ENCODE peak calls at places on chromosome 19, in four cellular contexts. X is PC-9, Q is gastrocnemius medialis, F is cardiac fibroblast. L is an unnamed sample.

GRCh38 chr19:36222503-36222902 is 7.6 kb downstream of the ZNF146 start:
- DNase-seq in X (no peak), Q (no peak), F (no peak), L (no peak)

GRCh38 chr19:16235811-16236710 is 38.4 kb downstream of the AP1M1 start:
- DNase-seq in X (no peak), Q (no peak), F (no peak), L (no peak)

GRCh38 chr19:40735003-40735771 is 15.1 kb downstream of the ACTMAP start:
- DNase-seq in X (no peak), Q (no peak), F (no peak), L (no peak)

GRCh38 chr19:1754651-1755466 is 1.6 kb downstream of the ONECUT3 start:
- DNase-seq in X (no peak), Q (no peak), F (no peak), L (no peak)

GRCh38 chr19:31350033-31350692 is 927 bp upstream of the TSHZ3 start:
- DNase-seq in X (no peak), Q (no peak), F (peak), L (no peak)

GRCh38 chr19:16206637-16207036 is 8.9 kb downstream of the AP1M1 start:
- DNase-seq in X (no peak), Q (no peak), F (no peak), L (no peak)

GRCh38 chr19:36489920-36490415 is 607 bp upstream of the ZNF566 start:
- DNase-seq in X (peak), Q (no peak), F (peak), L (no peak)

GRCh38 chr19:51129716-51130115 is 5.0 kb downstream of the SIGLEC9 start:
- DNase-seq in X (no peak), Q (no peak), F (no peak), L (no peak)

GRCh38 chr19:18896421-18896841 is 473 bp upstream of the CERS1 start:
- DNase-seq in X (no peak), Q (no peak), F (no peak), L (no peak)

GRCh38 chr19:24040621-24041020 is 46.4 kb upstream of the ZNF254 start:
- DNase-seq in X (no peak), Q (no peak), F (no peak), L (no peak)

GRCh38 chr19:1366899-1367870 is 16.5 kb upstream of the NDUFS7 start:
- DNase-seq in X (no peak), Q (no peak), F (no peak), L (no peak)

GRCh38 chr19:812049-812816 is 9.5 kb downstream of the PLPPR3 start:
- DNase-seq in X (no peak), Q (no peak), F (no peak), L (no peak)

GRCh38 chr19:38970664-38971532 is 4.6 kb downstream of the FBXO17 start:
- DNase-seq in X (no peak), Q (no peak), F (no peak), L (no peak)

GRCh38 chr19:38142176-38143035 is 81.6 kb downstream of the DPF1 start:
- DNase-seq in X (no peak), Q (peak), F (peak), L (peak)

GRCh38 chr19:1046117-1046626 is 6.3 kb downstream of the ABCA7 start:
- DNase-seq in X (no peak), Q (no peak), F (no peak), L (no peak)

GRCh38 chr19:19748249-19748938 is 15.5 kb upstream of the ZNF14 start:
- DNase-seq in X (no peak), Q (no peak), F (no peak), L (no peak)

GRCh38 chr19:2885736-2886135 is 15.0 kb upstream of the ZNF57 start:
- DNase-seq in X (no peak), Q (no peak), F (no peak), L (no peak)

GRCh38 chr19:38336638-38337359 is 1.2 kb downstream of the CATSPERG start:
- DNase-seq in X (peak), Q (peak), F (peak), L (peak)

GRCh38 chr19:917323-918151 is at the start of gene KISS1R:
- DNase-seq in X (no peak), Q (no peak), F (peak), L (no peak)

GRCh38 chr19:19402656-19403372 is 2.7 kb upstream of the GATAD2A start:
- DNase-seq in X (no peak), Q (no peak), F (peak), L (peak)

GRCh38 chr19:45906221-45906620 is 3.8 kb upstream of the MYPOP start:
- DNase-seq in X (peak), Q (no peak), F (peak), L (peak)

GRCh38 chr19:35753634-35754364 is 3.0 kb downstream of the HSPB6 start:
- DNase-seq in X (no peak), Q (no peak), F (no peak), L (no peak)

GRCh38 chr19:23983406-23983805 is 68.7 kb downstream of the ZNF726 start:
- DNase-seq in X (peak), Q (no peak), F (no peak), L (no peak)

GRCh38 chr19:16626796-16627193 is 1.2 kb downstream of the MED26 start:
- DNase-seq in X (no peak), Q (no peak), F (no peak), L (no peak)

GRCh38 chr19:18023596-18024212 is 15.7 kb downstream of the ARRDC2 start:
- DNase-seq in X (no peak), Q (peak), F (peak), L (no peak)

GRCh38 chr19:38032151-38032550 is 125.1 kb downstream of the SIPA1L3 start:
- DNase-seq in X (no peak), Q (no peak), F (peak), L (no peak)

GRCh38 chr19:18796239-18796638 is 5.1 kb upstream of the COMP start:
- DNase-seq in X (peak), Q (no peak), F (no peak), L (no peak)

GRCh38 chr19:45779231-45780145 is 2.8 kb downstream of the DMPK start:
- DNase-seq in X (no peak), Q (peak), F (peak), L (peak)

GRCh38 chr19:38686530-38686888 is 39.1 kb downstream of the ACTN4 start:
- DNase-seq in X (no peak), Q (no peak), F (no peak), L (no peak)

GRCh38 chr19:17847538-17848366 is at the start of gene JAK3:
- DNase-seq in X (no peak), Q (no peak), F (peak), L (no peak)

GRCh38 chr19:2476451-2477140 is 669 bp downstream of the GADD45B start:
- DNase-seq in X (peak), Q (peak), F (peak), L (peak)

GRCh38 chr19:47002853-47003610 is 16.6 kb upstream of the NPAS1 start:
- DNase-seq in X (no peak), Q (no peak), F (no peak), L (no peak)

GRCh38 chr19:28501979-28502378 is 711.0 kb downstream of the UQCRFS1 start:
- DNase-seq in X (no peak), Q (no peak), F (no peak), L (no peak)
- TF ChIP-seq CTCF in X (no peak), Q (no peak), F (no peak), L (no peak)

GRCh38 chr19:10549733-10550132 is 6.0 kb downstream of the ATG4D start:
- DNase-seq in X (no peak), Q (no peak), F (no peak), L (no peak)

GRCh38 chr19:10550336-10550735 is 6.6 kb downstream of the ATG4D start:
- DNase-seq in X (no peak), Q (no peak), F (no peak), L (no peak)

GRCh38 chr19:10553087-10553667 is 9.5 kb downstream of the ATG4D start:
- DNase-seq in X (no peak), Q (no peak), F (no peak), L (no peak)

GRCh38 chr19:10552596-10553053 is 8.9 kb downstream of the ATG4D start:
- DNase-seq in X (no peak), Q (no peak), F (peak), L (peak)

DNA sequence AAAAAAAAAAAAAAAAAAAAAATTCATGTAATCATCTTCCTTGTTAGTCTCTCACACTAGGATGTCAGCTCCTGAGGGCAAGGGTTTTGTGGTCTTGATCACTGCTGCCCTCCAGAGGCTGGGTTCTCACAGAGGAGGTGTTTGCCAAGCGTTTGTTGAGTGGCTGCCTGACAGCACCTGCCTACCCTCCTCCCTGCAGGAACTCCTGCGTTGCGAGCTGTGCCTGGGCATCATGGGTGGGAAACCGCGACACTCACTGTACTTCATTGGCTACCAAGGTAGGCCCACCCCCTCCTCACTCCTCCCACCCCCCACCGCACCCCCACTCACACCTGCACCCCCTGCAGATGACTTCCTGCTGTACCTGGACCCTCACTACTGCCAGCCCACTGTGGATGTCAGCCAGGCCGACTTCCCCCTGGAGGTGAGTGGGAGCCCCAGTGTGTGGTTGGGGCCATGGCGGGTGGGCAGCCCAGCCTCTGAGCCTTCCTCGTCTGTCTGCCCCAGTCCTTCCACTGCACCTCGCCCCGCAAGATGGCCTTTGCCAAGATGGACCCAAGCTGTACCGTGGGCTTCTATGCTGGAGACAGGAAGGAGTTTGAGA is 8.1 kb downstream of the ATG4D start:
- DNase-seq in X (peak), Q (no peak), F (peak), L (peak)
- TF ChIP-seq CTCF in X (peak), Q (no peak), F (peak), L (peak)

GRCh38 chr19:49692102-49692599 is 1.2 kb downstream of the CPT1C start:
- DNase-seq in X (no peak), Q (no peak), F (no peak), L (no peak)
- TF ChIP-seq CTCF in X (no peak), Q (no peak), F (no peak), L (no peak)

GRCh38 chr19:48417436-48417835 is 24.0 kb downstream of the GRIN2D start:
- DNase-seq in X (no peak), Q (no peak), F (no peak), L (no peak)

GRCh38 chr19:48421548-48421947 is 24.2 kb upstream of the GRWD1 start:
- DNase-seq in X (no peak), Q (no peak), F (no peak), L (no peak)

GRCh38 chr19:48415869-48416268 is 22.4 kb downstream of the GRIN2D start:
- DNase-seq in X (no peak), Q (no peak), F (no peak), L (no peak)

GRCh38 chr19:48419158-48419920 is 25.9 kb downstream of the GRIN2D start:
- DNase-seq in X (no peak), Q (peak), F (peak), L (no peak)

DNA sequence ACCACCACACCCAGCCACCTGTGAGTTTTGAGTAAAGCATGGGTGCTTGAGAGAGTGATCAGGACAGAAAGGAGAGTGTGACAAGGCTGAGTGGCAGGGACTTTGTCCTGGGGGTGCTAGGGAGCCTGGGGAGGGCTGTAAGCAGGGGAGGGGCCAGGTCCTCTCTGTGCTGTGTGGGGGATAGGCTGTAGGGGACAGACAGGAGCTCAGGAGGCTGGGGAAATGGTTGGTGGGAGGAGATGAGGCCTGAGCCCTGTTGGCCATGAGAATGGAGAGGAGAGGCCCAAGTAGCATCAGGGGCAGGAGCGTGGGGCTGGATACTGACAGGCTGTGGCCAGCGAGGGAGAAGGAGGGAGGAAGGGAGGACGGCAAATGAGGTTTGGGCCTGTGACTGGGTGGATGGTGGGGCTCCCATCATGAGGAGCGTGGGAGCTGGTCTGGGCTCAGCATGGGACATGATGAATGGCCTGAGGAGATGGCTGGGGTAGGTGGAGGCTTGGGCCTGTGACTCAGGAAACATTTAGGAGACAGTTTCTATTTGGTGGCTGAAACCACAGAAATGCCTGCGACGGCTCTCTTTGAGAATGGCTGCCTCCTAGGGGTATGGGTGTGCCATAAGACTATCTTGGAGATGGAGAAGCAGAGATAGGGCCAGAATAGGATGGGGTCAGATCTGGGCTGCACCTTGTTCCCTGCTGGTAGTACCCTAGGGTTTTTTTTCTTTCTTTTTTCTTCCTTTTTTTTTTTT is 25.0 kb downstream of the GRIN2D start:
- DNase-seq in X (no peak), Q (no peak), F (no peak), L (peak)
- TF ChIP-seq CTCF in X (no peak), Q (no peak), F (no peak), L (no peak)

GRCh38 chr19:33809960-33810359 is 13.3 kb downstream of the KCTD15 start:
- DNase-seq in X (no peak), Q (no peak), F (peak), L (peak)
- TF ChIP-seq CTCF in X (no peak), Q (no peak), F (no peak), L (no peak)

GRCh38 chr19:14168259-14168972 is 32.0 kb upstream of the ASF1B start:
- DNase-seq in X (no peak), Q (no peak), F (no peak), L (no peak)
- TF ChIP-seq CTCF in X (no peak), Q (no peak), F (no peak), L (no peak)

DNA sequence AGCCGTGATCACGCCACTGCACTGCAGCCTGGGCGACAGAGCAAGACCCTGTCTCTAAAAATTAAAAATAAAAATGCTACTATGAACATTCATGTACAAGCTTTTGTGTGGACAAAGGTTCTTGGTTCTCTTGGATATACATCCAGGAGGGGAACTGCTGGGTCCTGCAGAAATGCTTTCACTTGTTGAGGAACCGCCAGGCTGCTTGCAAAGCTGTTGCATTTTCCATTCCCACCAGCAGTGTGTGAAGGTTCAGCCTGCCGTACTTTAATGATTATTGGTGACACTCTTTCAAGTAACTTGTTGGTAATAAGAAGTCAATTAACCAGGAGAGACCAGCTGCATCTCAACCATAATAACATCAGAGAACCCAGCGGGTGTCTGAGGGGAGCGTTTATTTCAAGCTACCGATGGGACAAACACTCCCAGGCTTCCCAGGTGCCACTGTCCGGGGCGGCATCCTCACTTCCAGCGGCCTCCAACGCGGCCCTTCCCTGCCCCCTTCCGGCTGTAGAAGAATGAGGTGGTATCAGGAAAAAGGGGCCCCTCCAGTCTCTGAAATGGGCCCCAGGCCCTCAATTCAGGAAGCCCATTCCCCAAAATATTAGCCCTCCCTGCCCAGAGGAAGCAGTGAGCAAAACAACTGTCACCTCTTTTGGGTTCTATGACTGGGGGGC is 15.2 kb upstream of the PPP1R12C start:
- DNase-seq in X (no peak), Q (no peak), F (no peak), L (no peak)
- TF ChIP-seq CTCF in X (no peak), Q (no peak), F (no peak), L (no peak)

GRCh38 chr19:42325308-42325895 is at the start of gene MEGF8:
- DNase-seq in X (peak), Q (peak), F (peak), L (peak)
- TF ChIP-seq CTCF in X (no peak), Q (peak), F (peak), L (no peak)

GRCh38 chr19:11291991-11292390 is 4.0 kb upstream of the TSPAN16 start:
- DNase-seq in X (no peak), Q (no peak), F (no peak), L (no peak)

GRCh38 chr19:11293468-11294389 is 2.2 kb upstream of the TSPAN16 start:
- DNase-seq in X (peak), Q (peak), F (peak), L (peak)

GRCh38 chr19:11295180-11295579 is 780 bp upstream of the TSPAN16 start:
- DNase-seq in X (no peak), Q (no peak), F (no peak), L (no peak)

GRCh38 chr19:11296264-11296663 is 304 bp downstream of the TSPAN16 start:
- DNase-seq in X (no peak), Q (peak), F (peak), L (peak)

GRCh38 chr19:11295665-11296245 is at the start of gene TSPAN16:
- DNase-seq in X (no peak), Q (no peak), F (no peak), L (peak)
- TF ChIP-seq CTCF in X (no peak), Q (no peak), F (no peak), L (no peak)

GRCh38 chr19:49877020-49877878 is at the start of the genes AKT1S1 and TBC1D17:
- DNase-seq in X (peak), Q (peak), F (peak), L (peak)
- TF ChIP-seq CTCF in X (no peak), Q (no peak), F (no peak), L (no peak)

L was measured in MCF 10A.